ENCODE peak calls at places on chromosomes 2 and 18, in ten cellular contexts. N is heart left ventricle, H is HFFc6, P is dorsolateral prefrontal cortex, V is H9, Y is thyroid gland, F is A549, R is lower lobe of right lung, G is transverse colon, J is cardiac muscle cell. W is an unnamed sample.

GRCh38 chr18:79698668-79699335 is 19.2 kb downstream of the CTDP1 start:
- DNase-seq in F (no peak), N (peak; percentile 13), V (no peak), H (peak; percentile 42), Y (no peak), J (no peak), R (peak; percentile 6), G (no peak), P (no peak), W (no peak)

GRCh38 chr2:217933326-217933993 is 69.3 kb downstream of the TNS1 start:
- DNase-seq in F (no peak), J (no peak), H (no peak), V (no peak), P (peak; percentile 44), G (no peak), Y (peak; percentile 58), N (peak; percentile 74), R (peak; percentile 41), W (no peak)

GRCh38 chr2:49801898-49802297 is 647.6 kb upstream of the FSHR start:
- DNase-seq in R (no peak), F (no peak), Y (no peak), H (no peak), G (no peak), J (no peak), N (no peak), V (no peak), P (no peak), W (no peak)

GRCh38 chr2:120239488-120240287 is 13.0 kb upstream of the RALB start:
- DNase-seq in G (peak; percentile 36), P (no peak), N (peak; percentile 69), Y (peak; percentile 36), F (peak; percentile 45), H (peak; percentile 82), V (peak; percentile 59), R (no peak), J (peak; percentile 88), W (peak; percentile 84)

GRCh38 chr2:67840460-67841068 is 222.2 kb downstream of the C1D start:
- DNase-seq in R (peak; percentile 61), P (peak; percentile 37), G (peak; percentile 59), F (peak; percentile 72), J (peak; percentile 87), Y (peak; percentile 88), H (peak; percentile 66), V (peak; percentile 74), N (peak; percentile 82), W (peak; percentile 76)

GRCh38 chr2:36697424-36698066 is 1.0 kb downstream of the VIT start:
- DNase-seq in V (no peak), J (no peak), P (no peak), N (no peak), G (no peak), Y (no peak), R (no peak), F (no peak), H (no peak), W (no peak)

GRCh38 chr2:6068441-6068935 is 376.3 kb downstream of the SOX11 start:
- DNase-seq in P (no peak), G (no peak), H (no peak), Y (no peak), F (no peak), J (no peak), N (no peak), V (no peak), R (no peak), W (no peak)

GRCh38 chr2:229445013-229445412 is 173.9 kb upstream of the PID1 start:
- DNase-seq in N (peak; percentile 68), P (peak; percentile 77), V (no peak), F (peak; percentile 95), G (peak; percentile 24), H (peak; percentile 90), J (peak; percentile 97), Y (peak; percentile 26), R (no peak), W (peak; percentile 71)

GRCh38 chr18:61541673-61542072 is 208.4 kb downstream of the CDH20 start:
- DNase-seq in H (no peak), J (no peak), N (no peak), G (no peak), P (no peak), R (no peak), F (no peak), V (no peak), Y (no peak), W (no peak)

GRCh38 chr2:130158631-130159030 is 13.7 kb upstream of the CCDC74B start:
- DNase-seq in F (no peak), R (no peak), H (no peak), J (no peak), V (no peak), P (no peak), G (no peak), N (no peak), Y (no peak), W (no peak)
- TF ChIP-seq CTCF in F (no peak), R (no peak), H (no peak), J (no peak), V (no peak), P (no peak), G (no peak), N (no peak), Y (no peak), W (no peak)

GRCh38 chr18:2908946-2909335 is 62.1 kb downstream of the EMILIN2 start:
- DNase-seq in F (no peak), R (no peak), V (no peak), Y (no peak), G (no peak), P (no peak), J (no peak), N (no peak), H (no peak), W (no peak)

GRCh38 chr18:2907459-2908145 is 60.8 kb downstream of the EMILIN2 start:
- DNase-seq in G (no peak), R (no peak), J (no peak), P (no peak), N (no peak), F (no peak), V (no peak), Y (no peak), H (no peak), W (no peak)

GRCh38 chr18:2905802-2906521 is 59.2 kb downstream of the EMILIN2 start:
- DNase-seq in H (no peak), R (peak; percentile 82), V (peak; percentile 64), Y (peak; percentile 67), F (peak; percentile 57), J (peak; percentile 72), G (peak; percentile 79), N (peak; percentile 90), P (no peak), W (peak; percentile 66)

GRCh38 chr18:2908166-2908945 is 61.5 kb downstream of the EMILIN2 start:
- DNase-seq in J (no peak), F (no peak), N (no peak), G (no peak), V (no peak), Y (no peak), H (no peak), R (no peak), P (no peak), W (no peak)

GRCh38 chr18:2906522-2907458 is 60.0 kb downstream of the EMILIN2 start:
- DNase-seq in F (peak; percentile 16), H (no peak), N (peak; percentile 45), G (peak; percentile 70), P (no peak), Y (peak; percentile 55), V (peak; percentile 46), J (peak; percentile 40), R (peak; percentile 59), W (no peak)
- TF ChIP-seq CTCF in F (peak; percentile 30), H (peak; percentile 44), N (peak; percentile 3), G (no peak), P (no peak), Y (no peak), V (peak; percentile 52), J (peak; percentile 34), R (peak; percentile 32), W (peak; percentile 20)

DNA sequence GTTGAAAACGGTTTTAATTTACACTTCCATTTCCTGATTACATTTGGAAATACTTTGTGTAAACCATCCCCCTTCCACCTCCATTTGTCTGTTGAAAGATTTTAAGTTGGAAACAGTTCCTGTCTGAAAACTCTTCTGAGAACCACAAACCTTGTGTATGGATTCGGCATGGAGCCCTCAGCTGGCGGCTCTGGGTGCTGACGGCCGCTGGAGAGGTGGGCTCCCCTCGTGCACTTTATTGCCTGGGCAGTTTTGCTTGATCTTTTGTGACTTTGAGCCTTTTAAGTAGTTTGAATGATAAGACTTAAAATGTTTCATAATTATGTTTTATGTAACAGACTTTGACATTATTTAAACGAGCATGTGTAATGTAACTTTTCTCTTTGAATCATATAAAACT is 11.1 kb downstream of the KLF11 start:
- DNase-seq in N (peak; percentile 20), V (no peak), J (no peak), Y (no peak), H (no peak), P (no peak), R (peak; percentile 24), F (no peak), G (no peak), W (no peak)
- TF ChIP-seq CTCF in N (no peak), V (peak; percentile 37), J (no peak), Y (no peak), H (no peak), P (no peak), R (no peak), F (no peak), G (no peak), W (no peak)

DNA sequence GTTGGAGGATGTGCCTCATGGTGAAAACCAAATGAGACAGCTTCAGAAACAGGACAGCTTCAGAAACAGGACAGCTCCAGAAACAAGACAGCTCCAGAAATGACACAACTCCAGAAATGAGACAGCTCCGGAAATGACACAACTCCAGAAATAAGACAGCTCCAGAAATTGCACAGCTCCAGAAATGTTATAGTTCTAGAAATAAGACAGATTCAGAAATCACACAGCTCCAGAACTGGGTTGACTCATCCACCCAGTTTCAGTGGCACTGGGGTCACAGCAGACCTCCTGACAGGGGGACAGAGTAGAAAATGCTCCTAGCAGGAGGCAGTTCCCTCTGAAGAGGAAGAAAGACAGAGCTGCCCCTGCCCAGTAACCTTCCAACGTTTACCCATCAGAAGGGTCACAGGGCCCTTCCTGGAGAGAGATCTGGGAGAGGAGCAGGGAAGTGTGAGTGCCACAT is 26.9 kb upstream of the COL6A3 start:
- DNase-seq in N (no peak), R (no peak), Y (no peak), F (no peak), H (no peak), P (no peak), V (no peak), J (peak; percentile 35), G (no peak), W (no peak)
- TF ChIP-seq CTCF in N (no peak), R (no peak), Y (no peak), F (no peak), H (no peak), P (no peak), V (no peak), J (no peak), G (no peak), W (no peak)

DNA sequence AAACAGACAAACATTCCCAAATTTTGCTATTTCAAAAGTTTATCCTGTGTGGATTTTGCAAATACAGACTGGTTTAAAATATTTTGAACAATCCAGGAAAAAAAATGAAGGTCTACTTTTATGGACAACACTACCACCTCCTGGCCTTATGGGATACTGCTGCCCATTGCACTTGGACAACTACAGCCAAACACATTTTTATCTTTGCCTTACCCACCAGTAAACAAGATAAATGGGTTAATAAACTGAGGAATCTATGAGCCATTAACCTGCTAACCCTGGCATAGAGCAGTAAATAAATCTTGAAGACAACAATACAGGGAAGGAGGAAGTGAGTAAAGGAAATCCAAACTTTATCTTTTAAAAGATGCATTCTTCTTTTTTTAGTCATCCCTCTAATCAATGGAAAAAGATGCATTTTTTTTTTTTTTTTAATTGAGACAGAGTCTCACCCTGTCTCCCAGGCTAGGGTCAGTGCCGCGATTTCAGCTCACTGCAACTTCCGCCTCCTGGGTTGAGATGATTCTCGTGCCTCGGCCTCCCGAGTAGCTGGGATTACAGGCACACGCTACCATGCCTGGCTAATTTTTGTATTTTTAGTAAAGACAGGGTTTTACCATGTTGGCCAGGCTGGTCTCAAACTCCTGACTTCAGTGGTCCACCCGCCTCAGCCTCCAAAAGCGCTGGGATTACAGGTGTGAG is 2.1 kb upstream of the SPIRE1 start:
- DNase-seq in G (peak; percentile 41), Y (peak; percentile 52), F (peak; percentile 61), N (no peak), V (no peak), J (peak; percentile 74), H (peak; percentile 77), R (no peak), P (peak; percentile 53), W (peak; percentile 70)
- TF ChIP-seq CTCF in G (peak; percentile 89), Y (peak; percentile 91), F (peak; percentile 77), N (peak; percentile 77), V (peak; percentile 92), J (peak; percentile 92), H (peak; percentile 95), R (peak; percentile 89), P (peak; percentile 93), W (peak; percentile 98)

W was measured in adrenal gland.